ENCODE peak calls at places on chromosomes 16 and 17, in four cellular contexts. L, H, V and J are unnamed samples.

GRCh38 chr16:57899771-57900661 is 70.9 kb downstream of the CNGB1 start:
- DNase-seq in L (peak), H (no peak), V (peak), J (no peak)

GRCh38 chr16:84543931-84544776 is 39.7 kb upstream of the MEAK7 start:
- DNase-seq in L (no peak), H (no peak), V (no peak), J (no peak)

GRCh38 chr17:83012161-83012800 is 67.1 kb upstream of the METRNL start:
- DNase-seq in L (no peak), H (no peak), V (no peak), J (no peak)

GRCh38 chr16:65938083-65938482 is 428.4 kb upstream of the CDH5 start:
- DNase-seq in L (no peak), H (no peak), V (no peak), J (no peak)

GRCh38 chr16:58024673-58025350 is 742 bp upstream of the MMP15 start:
- DNase-seq in L (no peak), H (no peak), V (no peak), J (peak)

GRCh38 chr16:72198021-72198420 is 26.1 kb upstream of the PMFBP1 start:
- DNase-seq in L (no peak), H (peak), V (no peak), J (no peak)

GRCh38 chr16:69171325-69172095 is 15.5 kb upstream of the SNTB2 start:
- DNase-seq in L (no peak), H (no peak), V (no peak), J (no peak)

GRCh38 chr17:49882434-49882833 is 34.6 kb upstream of the TAC4 start:
- DNase-seq in L (no peak), H (no peak), V (no peak), J (no peak)

GRCh38 chr17:82412535-82413520 is 5.3 kb upstream of the HEXD start:
- DNase-seq in L (no peak), H (no peak), V (no peak), J (no peak)

GRCh38 chr17:42683407-42684031 is 1.2 kb downstream of the CNTNAP1 start:
- DNase-seq in L (peak), H (no peak), V (no peak), J (no peak)

GRCh38 chr16:82192665-82193064 is 22.6 kb upstream of the MPHOSPH6 start:
- DNase-seq in L (peak), H (no peak), V (no peak), J (no peak)

GRCh38 chr17:11880714-11881113 is 116.6 kb downstream of the ZNF18 start:
- DNase-seq in L (peak), H (no peak), V (no peak), J (no peak)

GRCh38 chr17:63276821-63277220 is 169.3 kb downstream of the CYB561 start:
- DNase-seq in L (no peak), H (no peak), V (no peak), J (no peak)

GRCh38 chr16:88639231-88640038 is 1.1 kb downstream of the IL17C start:
- DNase-seq in L (no peak), H (no peak), V (no peak), J (peak)

GRCh38 chr16:6218855-6219254 is 1113.8 kb upstream of the RBFOX1 start:
- DNase-seq in L (no peak), H (no peak), V (no peak), J (no peak)

GRCh38 chr16:2501938-2502900 is 11.5 kb upstream of the ATP6V0C start:
- DNase-seq in L (no peak), H (no peak), V (no peak), J (no peak)

GRCh38 chr16:23905027-23905426 is 69.2 kb downstream of the PRKCB start:
- DNase-seq in L (peak), H (no peak), V (peak), J (no peak)

GRCh38 chr17:38761612-38762011 is 9.1 kb downstream of the PSMB3 start:
- DNase-seq in L (peak), H (no peak), V (no peak), J (no peak)
- TF ChIP-seq CTCF in L (peak), H (peak), V (peak), J (peak)

GRCh38 chr17:67274466-67274865 is 29.5 kb upstream of the HELZ start:
- DNase-seq in L (no peak), H (no peak), V (no peak), J (no peak)

GRCh38 chr17:67270411-67270810 is 25.4 kb upstream of the HELZ start:
- DNase-seq in L (no peak), H (no peak), V (no peak), J (no peak)

GRCh38 chr17:67276075-67276474 is 31.1 kb upstream of the HELZ start:
- DNase-seq in L (peak), H (no peak), V (no peak), J (no peak)

GRCh38 chr17:67273900-67274299 is 28.9 kb upstream of the HELZ start:
- DNase-seq in L (no peak), H (no peak), V (no peak), J (no peak)

DNA sequence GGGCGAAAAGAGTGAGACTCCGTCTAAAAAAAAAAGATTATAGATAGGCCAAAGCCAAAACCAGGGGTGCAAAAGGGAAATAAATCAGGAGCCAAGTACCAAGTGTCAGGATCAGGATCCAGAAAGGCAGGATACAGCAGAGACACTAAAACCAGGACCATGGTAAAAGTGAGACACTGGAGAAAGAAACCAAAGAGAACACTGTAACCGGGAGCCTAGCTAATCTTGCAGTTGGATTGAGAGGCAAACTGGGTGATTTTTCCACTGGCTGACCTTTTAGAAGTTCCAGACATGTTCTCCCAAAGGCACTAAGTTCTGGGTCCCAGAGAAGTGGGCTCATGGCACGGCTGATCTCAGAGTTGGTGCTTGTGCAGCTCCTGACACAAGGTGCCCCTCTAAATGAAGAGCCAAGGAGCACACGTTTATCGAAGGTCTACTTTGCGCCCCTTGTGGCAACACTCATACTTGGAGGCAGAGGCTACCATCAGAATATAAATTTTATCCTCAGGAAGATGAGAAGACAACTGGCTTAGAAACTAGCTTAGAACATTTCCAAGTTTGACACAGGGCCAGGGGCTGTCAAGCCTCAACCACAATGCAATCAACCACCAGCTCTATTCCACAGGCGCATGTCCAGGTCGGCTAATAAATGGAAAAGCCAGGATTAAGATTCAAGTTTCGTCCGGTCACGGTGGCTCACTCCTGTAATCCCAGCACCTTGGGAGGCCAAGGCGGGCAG is 27.5 kb upstream of the HELZ start:
- DNase-seq in L (no peak), H (no peak), V (no peak), J (no peak)
- TF ChIP-seq CTCF in L (peak), H (peak), V (no peak), J (peak)

GRCh38 chr17:74858672-74859438 is 830 bp downstream of the GRIN2C start:
- DNase-seq in L (no peak), H (no peak), V (no peak), J (no peak)

GRCh38 chr17:74860999-74861553 is 1.4 kb upstream of the GRIN2C start:
- DNase-seq in L (no peak), H (no peak), V (no peak), J (no peak)

GRCh38 chr17:74860229-74860998 is 729 bp upstream of the GRIN2C start:
- DNase-seq in L (no peak), H (no peak), V (no peak), J (no peak)

GRCh38 chr17:74861554-74862107 is 1.9 kb upstream of the GRIN2C start:
- DNase-seq in L (no peak), H (no peak), V (no peak), J (no peak)

DNA sequence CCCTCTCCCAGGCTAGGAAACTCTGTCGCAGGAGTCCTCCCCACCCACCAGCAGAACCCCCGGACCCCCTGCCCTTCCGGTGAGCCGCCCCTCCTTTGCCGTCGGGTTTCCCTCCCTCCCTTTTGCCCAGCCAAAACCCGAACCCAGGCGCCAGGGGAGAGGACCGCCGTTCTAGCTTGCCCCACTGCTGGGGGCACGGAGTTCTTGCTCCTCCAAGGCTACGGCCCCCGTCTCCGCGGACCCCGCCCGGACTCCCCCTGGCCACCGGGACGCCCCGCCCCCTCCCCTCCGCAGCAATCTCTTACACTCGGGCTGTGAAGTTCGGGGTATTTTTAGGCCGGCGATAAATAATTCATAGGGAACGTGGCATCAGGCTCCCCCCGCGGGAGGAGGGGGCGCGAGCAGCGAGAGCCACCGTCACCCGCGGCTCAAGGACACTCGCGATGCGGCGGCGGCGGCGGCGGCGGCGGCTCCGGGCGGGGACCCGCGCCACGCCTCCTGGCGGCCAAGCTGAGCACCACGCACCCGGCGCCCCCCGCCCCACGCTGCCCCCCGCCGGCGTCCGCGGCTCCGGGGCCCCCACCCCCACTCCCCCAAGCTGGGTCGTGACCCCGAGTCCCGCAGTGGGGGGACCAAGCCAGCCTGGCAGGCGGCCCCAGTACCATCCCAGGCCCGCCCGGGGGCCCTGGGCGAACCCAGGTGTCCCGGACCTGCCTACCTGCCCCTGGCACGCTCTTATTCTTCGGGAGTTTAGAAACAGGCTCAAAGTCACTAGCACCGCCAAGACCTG is at the start of gene GRIN2C:
- DNase-seq in L (no peak), H (no peak), V (no peak), J (no peak)
- TF ChIP-seq CTCF in L (peak), H (no peak), V (peak), J (no peak)

DNA sequence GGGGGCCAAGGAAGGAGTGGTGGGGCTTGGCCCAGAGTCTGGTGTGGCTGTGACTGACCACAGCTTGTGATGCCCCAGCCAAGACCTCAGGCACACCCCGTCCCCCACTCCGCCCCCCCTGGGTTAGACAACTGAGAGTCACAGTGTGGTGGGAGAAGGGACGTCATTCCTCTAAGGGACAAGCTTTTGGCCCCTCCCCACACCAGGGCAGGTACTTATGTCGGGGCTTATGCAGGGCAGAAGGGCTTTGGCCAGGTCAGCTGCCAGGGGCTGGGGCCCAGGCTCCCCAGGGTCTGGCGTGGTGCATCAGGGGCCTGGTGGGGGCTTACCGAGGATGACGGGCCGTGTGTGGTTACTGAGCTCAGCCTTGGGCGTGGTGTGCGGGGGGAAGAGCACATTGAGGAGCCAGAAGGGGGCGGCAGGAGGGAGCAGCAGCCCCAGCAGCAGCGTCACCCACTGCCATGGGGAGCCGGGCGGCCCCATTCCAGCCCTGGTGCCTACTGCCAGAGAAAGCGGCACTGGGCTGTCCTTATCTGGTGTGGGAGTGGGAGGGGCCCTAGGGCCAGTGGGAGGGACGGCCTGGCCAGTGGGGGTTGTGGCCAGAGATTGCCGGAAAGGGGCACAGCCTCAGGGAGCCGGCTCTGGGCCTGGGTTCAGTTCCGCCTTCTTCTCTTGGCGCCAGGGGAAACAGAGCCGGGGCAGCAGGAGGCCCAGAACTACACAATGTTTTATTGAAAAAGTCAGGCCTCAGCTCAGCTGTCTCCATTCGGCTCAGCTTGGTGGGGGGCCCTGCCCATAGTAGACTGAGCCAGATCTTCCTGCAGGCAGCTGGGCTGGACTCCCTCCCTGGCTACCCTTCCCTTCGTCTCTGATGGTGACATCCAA is at the start of gene LCAT:
- DNase-seq in L (no peak), H (no peak), V (peak), J (peak)
- TF ChIP-seq CTCF in L (no peak), H (no peak), V (no peak), J (no peak)

DNA sequence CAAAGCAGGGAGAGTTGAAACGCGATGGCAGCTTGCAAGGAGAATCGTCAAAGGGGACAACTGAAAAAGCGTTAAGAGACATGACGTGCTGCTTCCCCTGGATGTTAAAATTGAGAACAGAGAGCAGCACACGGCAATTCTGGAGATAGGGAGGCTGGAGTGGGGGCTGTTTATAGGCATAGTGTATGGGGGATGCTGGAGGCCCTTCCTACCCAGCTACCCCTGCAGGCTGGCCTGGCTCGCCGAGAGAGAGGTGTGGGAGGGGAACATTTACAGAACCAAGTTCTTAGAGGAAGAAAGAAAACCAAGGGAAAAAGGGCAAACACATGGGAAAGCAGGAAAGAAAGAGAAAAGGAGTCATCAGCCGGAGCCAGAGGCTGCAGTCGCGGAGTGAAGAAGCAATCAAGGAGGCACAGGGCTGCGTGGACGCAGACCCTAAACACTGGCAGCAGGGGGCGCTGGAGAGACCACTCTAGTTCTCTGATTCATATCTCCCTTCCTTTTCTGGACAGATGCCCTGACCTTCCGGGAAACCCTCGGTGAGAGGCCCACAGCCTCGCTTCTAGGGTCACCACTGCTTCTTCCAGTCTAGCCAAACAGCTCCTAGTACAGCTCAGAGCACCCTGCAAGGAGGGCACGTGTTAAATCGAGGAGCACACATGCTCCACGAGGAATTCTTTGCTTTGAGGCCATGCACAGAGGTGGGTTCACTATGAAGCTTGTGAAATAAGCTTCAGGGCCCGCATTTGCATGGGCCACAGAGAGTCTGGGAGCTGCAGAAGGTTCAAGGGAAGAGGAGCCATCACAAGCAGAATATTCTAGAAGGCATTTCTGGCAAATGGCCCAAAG is 55.6 kb downstream of the MYH13 start:
- DNase-seq in L (peak), H (peak), V (peak), J (peak)
- TF ChIP-seq CTCF in L (peak), H (peak), V (peak), J (peak)

DNA sequence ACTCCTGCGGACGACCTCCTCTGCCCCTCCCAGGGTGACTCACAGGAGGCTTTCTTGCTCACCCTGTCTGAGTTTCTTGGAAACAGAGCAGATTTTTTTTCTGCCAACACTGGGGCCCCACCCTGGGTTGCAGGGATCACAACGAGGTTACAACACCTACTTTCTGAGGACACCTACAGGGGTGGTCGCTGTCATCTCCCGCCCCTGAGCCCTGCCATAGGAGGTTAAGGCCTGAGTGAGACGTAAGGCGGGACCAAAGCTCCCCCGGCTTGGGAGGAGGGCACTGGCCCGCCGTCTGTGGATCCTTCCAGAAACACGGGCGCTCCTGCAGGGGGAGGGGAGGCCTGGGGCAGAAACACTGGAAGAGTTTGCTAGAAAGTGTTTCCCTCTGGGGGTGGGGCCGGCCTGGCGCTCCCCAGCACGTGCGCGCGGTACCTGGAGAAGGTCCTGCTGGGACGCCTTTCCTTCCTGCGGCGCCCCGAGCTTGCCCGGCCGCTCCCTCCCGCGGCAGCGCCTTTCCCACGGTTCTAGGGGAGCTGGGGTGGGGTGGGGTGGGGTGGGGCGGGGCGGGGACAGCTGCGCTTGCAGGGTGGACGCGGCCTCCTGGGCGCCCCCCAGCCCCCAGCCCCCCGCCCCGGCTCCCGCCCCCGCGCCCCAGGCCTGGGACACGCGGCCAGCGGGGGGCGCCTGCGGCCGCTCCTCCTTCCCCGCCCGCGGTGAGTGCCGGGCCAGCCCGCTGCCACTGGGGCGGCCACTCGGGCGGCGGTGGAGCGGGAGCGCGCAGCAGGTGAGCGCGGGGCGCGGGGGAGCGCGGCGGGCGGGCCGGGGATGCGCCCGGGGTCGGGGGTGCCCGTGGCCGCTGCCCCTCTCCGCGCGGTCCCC is 20.7 kb upstream of the ADCY7 start:
- DNase-seq in L (peak), H (no peak), V (peak), J (peak)
- TF ChIP-seq CTCF in L (no peak), H (no peak), V (peak), J (peak)

GRCh38 chr16:25575363-25575762 is 116.4 kb upstream of the HS3ST4 start:
- DNase-seq in L (no peak), H (no peak), V (no peak), J (no peak)
- TF ChIP-seq CTCF in L (no peak), H (no peak), V (no peak), J (no peak)

DNA sequence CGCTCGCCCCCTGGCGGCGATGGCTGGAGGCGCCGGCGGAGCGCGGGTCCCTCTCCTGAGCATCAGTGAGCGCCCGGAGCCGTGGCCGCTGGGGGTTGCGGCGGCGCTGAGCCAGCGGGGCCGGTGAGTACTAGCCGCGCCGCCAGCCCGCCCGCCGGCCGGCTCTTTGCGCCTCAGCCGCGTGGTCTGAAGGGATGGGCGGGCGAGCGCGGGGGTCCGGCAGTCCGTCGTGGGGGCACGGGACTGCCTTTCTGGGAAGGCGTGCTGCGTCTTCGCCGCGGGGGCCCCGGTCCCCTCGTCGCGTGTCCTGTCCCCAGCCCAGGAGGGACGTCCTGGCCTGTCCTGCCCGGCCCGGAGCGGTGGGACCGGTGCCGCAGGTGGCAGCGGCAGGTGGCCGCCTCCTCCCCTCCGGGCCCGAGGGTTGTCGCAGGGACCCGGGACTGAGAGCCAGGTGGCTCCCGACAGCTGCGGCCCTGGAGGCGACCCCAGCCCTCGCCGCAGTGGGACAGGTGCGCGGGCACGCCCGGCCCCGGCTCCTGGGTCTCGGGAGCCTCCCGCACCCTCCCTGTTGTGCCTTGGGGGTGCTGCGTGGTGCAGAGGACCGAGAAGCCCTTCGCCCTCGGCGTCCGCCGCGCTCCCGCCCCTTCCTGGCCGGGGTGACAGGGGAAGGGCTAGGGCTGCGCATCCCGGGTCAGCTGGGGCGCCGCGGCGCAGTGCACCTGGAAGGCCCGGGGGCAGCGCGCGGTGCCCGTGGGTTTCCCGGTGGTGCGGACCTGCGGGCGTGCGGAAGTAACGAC is at the start of gene SPECC1:
- DNase-seq in L (peak), H (no peak), V (peak), J (peak)
- TF ChIP-seq CTCF in L (no peak), H (peak), V (no peak), J (no peak)

GRCh38 chr17:57084802-57085447 is at the start of gene AKAP1:
- DNase-seq in L (peak), H (peak), V (peak), J (peak)
- TF ChIP-seq CTCF in L (no peak), H (no peak), V (peak), J (no peak)